ENCODE peak calls at places on chromosomes 7 and 10, in five cellular contexts. T, L, O, G and B are unnamed samples.

GRCh38 chr7:107995184-107996071 is 7.5 kb downstream of the LAMB1 start:
- DNase-seq in L (no peak), O (peak; percentile 85), T (no peak), G (no peak), B (no peak)

GRCh38 chr10:117273980-117274379 is 33.1 kb downstream of the SLC18A2 start:
- DNase-seq in L (no peak), O (no peak), T (no peak), G (no peak), B (no peak)

GRCh38 chr10:3792710-3793219 is 7.8 kb upstream of the KLF6 start:
- DNase-seq in G (no peak), O (no peak), T (no peak), L (no peak), B (no peak)

GRCh38 chr7:3187378-3188040 is 113.5 kb upstream of the SDK1 start:
- DNase-seq in T (no peak), G (no peak), O (no peak), L (no peak), B (no peak)

GRCh38 chr7:48280100-48280499 is 108.8 kb downstream of the ABCA13 start:
- DNase-seq in G (peak; percentile 34), O (peak; percentile 96), L (no peak), T (no peak), B (no peak)

GRCh38 chr7:106569500-106569929 is 91.4 kb downstream of the CCDC71L start:
- DNase-seq in T (no peak), G (no peak), O (no peak), L (no peak), B (no peak)

GRCh38 chr7:81492240-81492639 is 277.6 kb downstream of the HGF start:
- DNase-seq in T (no peak), L (no peak), G (no peak), O (no peak), B (no peak)

GRCh38 chr10:11162828-11163599 is 145.3 kb downstream of the CELF2 start:
- DNase-seq in O (no peak), G (peak; percentile 96), T (peak; percentile 81), L (peak; percentile 43), B (no peak)

GRCh38 chr10:43258032-43258921 is 8.6 kb downstream of the RASGEF1A start:
- DNase-seq in L (no peak), T (no peak), O (no peak), G (no peak), B (no peak)

GRCh38 chr10:120426306-120426705 is 30.7 kb upstream of the PLPP4 start:
- DNase-seq in G (no peak), O (no peak), L (no peak), T (no peak), B (no peak)

GRCh38 chr10:7168414-7168813 is 242.4 kb downstream of the SFMBT2 start:
- DNase-seq in T (no peak), L (no peak), G (no peak), O (no peak), B (no peak)

GRCh38 chr10:120131183-120131582 is 238.7 kb downstream of the SEC23IP start:
- DNase-seq in T (no peak), O (no peak), L (no peak), G (no peak), B (no peak)

GRCh38 chr10:89695307-89695706 is 6.1 kb upstream of the KIF20B start:
- DNase-seq in G (no peak), T (no peak), L (no peak), O (no peak), B (no peak)

GRCh38 chr10:132616995-132617780 is 79.6 kb downstream of the INPP5A start:
- DNase-seq in G (no peak), O (no peak), L (no peak), T (no peak), B (no peak)
- H3K9me3 ChIP-seq in G (peaks cover 30% of the 10 kb centered on the region), O (peaks cover 4% of the 10 kb centered on the region), L (peaks cover 6% of the 10 kb centered on the region), T (peaks cover 8% of the 10 kb centered on the region), B (peaks cover 7% of the 10 kb centered on the region)

GRCh38 chr7:99115379-99115778 is 28.5 kb downstream of the SMURF1 start:
- DNase-seq in G (no peak), O (no peak), L (no peak), T (no peak), B (no peak)
- H3K9me3 ChIP-seq in G (no peaks in the 10 kb centered on the region), O (peaks cover 2% of the 10 kb centered on the region), L (no peaks in the 10 kb centered on the region), T (no peaks in the 10 kb centered on the region), B (no peaks in the 10 kb centered on the region)

GRCh38 chr7:135160858-135161653 is 9.5 kb downstream of the CYREN start:
- DNase-seq in T (no peak), L (no peak), G (no peak), O (peak; percentile 14), B (no peak)
- H3K9me3 ChIP-seq in T (peaks cover 6% of the 10 kb centered on the region), L (peaks cover under 1% of the 10 kb centered on the region), G (peaks cover 11% of the 10 kb centered on the region), O (peaks cover under 1% of the 10 kb centered on the region), B (peaks cover 3% of the 10 kb centered on the region)

GRCh38 chr10:82266438-82266837 is 391.4 kb downstream of the NRG3 start:
- DNase-seq in O (no peak), G (no peak), T (no peak), L (no peak), B (no peak)
- H3K9me3 ChIP-seq in O (peaks cover 2% of the 10 kb centered on the region), G (peaks cover 4% of the 10 kb centered on the region), T (no peaks in the 10 kb centered on the region), L (no peaks in the 10 kb centered on the region), B (no peaks in the 10 kb centered on the region)

GRCh38 chr7:64654796-64655548 is 11.0 kb upstream of the ZNF107 start:
- DNase-seq in L (no peak), G (no peak), O (no peak), T (no peak), B (no peak)
- H3K9me3 ChIP-seq in L (no peaks in the 10 kb centered on the region), G (no peaks in the 10 kb centered on the region), O (peaks cover 7% of the 10 kb centered on the region), T (no peaks in the 10 kb centered on the region), B (no peaks in the 10 kb centered on the region)

GRCh38 chr10:76492678-76493472 is 1061.5 kb downstream of the LRMDA start:
- DNase-seq in G (no peak), L (no peak), T (no peak), O (no peak), B (no peak)
- H3K9me3 ChIP-seq in G (no peaks in the 10 kb centered on the region), L (no peaks in the 10 kb centered on the region), T (peaks cover 11% of the 10 kb centered on the region), O (peaks cover 9% of the 10 kb centered on the region), B (peaks cover 14% of the 10 kb centered on the region)

GRCh38 chr10:131641898-131642297 is 258.9 kb upstream of the PPP2R2D start:
- DNase-seq in O (no peak), L (no peak), G (no peak), T (no peak), B (no peak)

GRCh38 chr10:131638481-131639278 is 262.1 kb upstream of the PPP2R2D start:
- DNase-seq in T (no peak), L (no peak), O (no peak), G (no peak), B (no peak)

GRCh38 chr10:131642966-131643365 is 257.8 kb upstream of the PPP2R2D start:
- DNase-seq in O (no peak), G (no peak), T (no peak), L (no peak), B (no peak)

GRCh38 chr10:131640045-131640644 is 260.7 kb upstream of the PPP2R2D start:
- DNase-seq in O (no peak), L (no peak), G (no peak), T (no peak), B (no peak)

GRCh38 chr10:131641231-131641630 is 259.6 kb upstream of the PPP2R2D start:
- DNase-seq in O (no peak), T (no peak), L (no peak), G (no peak), B (no peak)
- H3K9me3 ChIP-seq in O (peaks cover 56% of the 10 kb centered on the region), T (peaks cover 12% of the 10 kb centered on the region), L (no peaks in the 10 kb centered on the region), G (peaks cover 6% of the 10 kb centered on the region), B (no peaks in the 10 kb centered on the region)

GRCh38 chr10:130746311-130746710 is 565.2 kb downstream of the TCERG1L start:
- DNase-seq in T (no peak), L (no peak), O (no peak), G (no peak), B (no peak)

GRCh38 chr10:130744631-130745030 is 566.9 kb downstream of the TCERG1L start:
- DNase-seq in L (no peak), O (no peak), T (no peak), G (no peak), B (no peak)

GRCh38 chr10:130745831-130746230 is 565.7 kb downstream of the TCERG1L start:
- DNase-seq in G (no peak), T (no peak), L (no peak), O (no peak), B (no peak)

GRCh38 chr10:130743751-130744191 is 567.8 kb downstream of the TCERG1L start:
- DNase-seq in G (no peak), T (no peak), O (no peak), L (no peak), B (no peak)

GRCh38 chr10:130745251-130745650 is 566.3 kb downstream of the TCERG1L start:
- DNase-seq in T (no peak), O (no peak), L (no peak), G (no peak), B (no peak)
- H3K9me3 ChIP-seq in T (no peaks in the 10 kb centered on the region), O (peaks cover 50% of the 10 kb centered on the region), L (no peaks in the 10 kb centered on the region), G (no peaks in the 10 kb centered on the region), B (no peaks in the 10 kb centered on the region)

GRCh38 chr10:131775444-131775832 is 125.4 kb upstream of the PPP2R2D start:
- DNase-seq in L (no peak), G (no peak), T (no peak), O (no peak), B (no peak)
- H3K9me3 ChIP-seq in L (no peaks in the 10 kb centered on the region), G (peaks cover 32% of the 10 kb centered on the region), T (peaks cover 20% of the 10 kb centered on the region), O (peaks cover 75% of the 10 kb centered on the region), B (peaks cover 17% of the 10 kb centered on the region)

GRCh38 chr7:64294701-64295420 is 18.9 kb upstream of the ZNF736 start:
- DNase-seq in T (no peak), G (no peak), L (no peak), O (no peak), B (no peak)

DNA sequence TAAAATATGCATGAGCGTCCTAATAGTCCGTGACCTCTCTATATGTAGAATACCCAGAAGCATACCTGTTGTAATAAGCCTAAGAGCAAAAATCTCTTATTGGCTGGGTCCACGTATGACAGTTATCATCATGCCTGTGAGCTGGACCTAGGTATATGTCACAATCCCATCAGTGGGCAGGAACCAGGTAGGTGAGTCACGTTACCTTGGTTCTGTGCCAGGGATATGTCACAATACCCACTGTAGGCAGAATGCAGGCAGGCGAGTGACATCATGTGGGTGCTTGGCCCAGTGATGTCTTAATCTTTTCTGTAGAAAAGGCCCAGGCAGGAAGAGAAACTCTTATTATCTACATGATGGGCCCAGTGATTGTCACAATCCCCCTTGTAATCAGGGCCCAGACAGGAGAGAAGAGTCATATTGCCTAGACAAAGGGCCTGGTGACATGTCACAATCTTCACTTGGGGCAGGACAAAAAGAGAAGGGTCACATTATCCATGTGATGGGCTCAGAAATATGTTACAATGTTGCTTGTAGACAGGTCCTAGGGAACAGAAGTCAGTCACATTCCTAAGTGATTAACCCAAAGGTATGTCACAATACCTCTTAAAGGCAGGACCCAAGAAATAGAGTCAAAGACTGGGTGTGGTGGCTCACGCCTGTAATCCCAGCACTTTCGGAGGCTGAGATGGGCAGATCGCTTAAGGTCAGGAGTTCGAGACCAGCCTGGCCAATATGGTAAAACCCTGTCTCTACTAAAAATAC is 12.9 kb upstream of the ZNF736 start:
- DNase-seq in T (no peak), G (no peak), L (no peak), O (no peak), B (no peak)
- H3K9me3 ChIP-seq in T (no peaks in the 10 kb centered on the region), G (no peaks in the 10 kb centered on the region), L (no peaks in the 10 kb centered on the region), O (peaks cover 2% of the 10 kb centered on the region), B (no peaks in the 10 kb centered on the region)